ENCODE peak calls at places on chromosomes 2 and 18, in eight cellular contexts. M, N, Q, C, H, U, Y and I are unnamed samples.

GRCh38 chr2:45925636-45926350 is 274.3 kb downstream of the PRKCE start:
- DNase-seq in M (no peak), N (no peak), Q (peak), C (no peak), H (no peak), U (peak), Y (no peak), I (no peak)

GRCh38 chr2:11602563-11603182 is 67.3 kb downstream of the NTSR2 start:
- DNase-seq in M (no peak), N (no peak), Q (no peak), C (no peak), H (no peak), U (no peak), Y (no peak), I (no peak)

GRCh38 chr18:73688851-73689659 is 458.6 kb downstream of the FBXO15 start:
- DNase-seq in M (no peak), N (no peak), Q (peak), C (no peak), H (no peak), U (peak), Y (no peak), I (peak)

GRCh38 chr18:11324956-11325873 is 175.8 kb upstream of the PIEZO2 start:
- DNase-seq in M (no peak), N (no peak), Q (no peak), C (no peak), H (no peak), U (no peak), Y (no peak), I (no peak)

GRCh38 chr2:136098441-136098840 is 19.5 kb downstream of the CXCR4 start:
- DNase-seq in M (no peak), N (peak), Q (no peak), C (no peak), H (no peak), U (no peak), Y (no peak), I (no peak)

GRCh38 chr2:171553236-171553635 is 31.0 kb downstream of the CYBRD1 start:
- DNase-seq in M (no peak), N (no peak), Q (no peak), C (no peak), H (no peak), U (no peak), Y (no peak), I (no peak)

GRCh38 chr2:144407262-144407661 is 112.7 kb downstream of the ZEB2 start:
- DNase-seq in M (no peak), N (no peak), Q (no peak), C (no peak), H (no peak), U (no peak), Y (no peak), I (no peak)

GRCh38 chr2:40041983-40042382 is 262.9 kb upstream of the THUMPD2 start:
- DNase-seq in M (no peak), N (peak), Q (no peak), C (no peak), H (no peak), U (no peak), Y (peak), I (no peak)

GRCh38 chr2:96546321-96546720 is 9.8 kb downstream of the ARID5A start:
- DNase-seq in M (peak), N (no peak), Q (peak), C (no peak), H (no peak), U (no peak), Y (no peak), I (no peak)

GRCh38 chr2:165691615-165692014 is 102.4 kb downstream of the GALNT3 start:
- DNase-seq in M (no peak), N (no peak), Q (peak), C (no peak), H (no peak), U (no peak), Y (no peak), I (no peak)

GRCh38 chr2:204234879-204235278 is 298.3 kb downstream of the ICOS start:
- DNase-seq in M (no peak), N (no peak), Q (no peak), C (no peak), H (no peak), U (no peak), Y (no peak), I (no peak)

GRCh38 chr18:31583185-31583854 is 8.4 kb upstream of the TTR start:
- DNase-seq in M (no peak), N (no peak), Q (no peak), C (no peak), H (no peak), U (no peak), Y (no peak), I (no peak)

GRCh38 chr2:42786561-42787345 is 5.6 kb downstream of the HAAO start:
- DNase-seq in M (no peak), N (no peak), Q (peak), C (no peak), H (no peak), U (no peak), Y (no peak), I (no peak)

GRCh38 chr2:219851801-219852481 is 224.5 kb downstream of the SLC4A3 start:
- DNase-seq in M (no peak), N (no peak), Q (peak), C (no peak), H (no peak), U (no peak), Y (peak), I (no peak)

GRCh38 chr2:234326694-234327093 is 170.2 kb downstream of the ARL4C start:
- DNase-seq in M (no peak), N (no peak), Q (no peak), C (no peak), H (no peak), U (no peak), Y (no peak), I (no peak)

GRCh38 chr2:182173944-182174622 is 188.4 kb downstream of the PPP1R1C start:
- DNase-seq in M (no peak), N (no peak), Q (peak), C (no peak), H (no peak), U (no peak), Y (no peak), I (no peak)

GRCh38 chr18:79926306-79926705 is 25.1 kb downstream of the SLC66A2 start:
- DNase-seq in M (peak), N (no peak), Q (peak), C (no peak), H (no peak), U (no peak), Y (no peak), I (no peak)

GRCh38 chr2:200860092-200860795 is 4.2 kb downstream of the CLK1 start:
- DNase-seq in M (no peak), N (no peak), Q (no peak), C (no peak), H (peak), U (no peak), Y (no peak), I (no peak)

GRCh38 chr2:167954500-167954899 is 292.9 kb downstream of the STK39 start:
- DNase-seq in M (no peak), N (no peak), Q (no peak), C (no peak), H (no peak), U (no peak), Y (no peak), I (no peak)

GRCh38 chr18:13521418-13521817 is 204.9 kb downstream of the FAM210A start:
- DNase-seq in M (no peak), N (no peak), Q (peak), C (no peak), H (no peak), U (no peak), Y (no peak), I (no peak)

GRCh38 chr2:60641866-60642788 is 88.7 kb upstream of the BCL11A start:
- DNase-seq in M (no peak), N (peak), Q (peak), C (no peak), H (peak), U (peak), Y (peak), I (no peak)

GRCh38 chr18:28961669-28962228 is 784.8 kb upstream of the CDH2 start:
- DNase-seq in M (no peak), N (no peak), Q (peak), C (no peak), H (no peak), U (peak), Y (no peak), I (peak)

GRCh38 chr2:118642501-118642900 is 204.9 kb downstream of the EN1 start:
- DNase-seq in M (no peak), N (no peak), Q (no peak), C (no peak), H (no peak), U (no peak), Y (no peak), I (no peak)

GRCh38 chr2:102439065-102439695 is 16.2 kb downstream of the IL18RAP start:
- DNase-seq in M (no peak), N (no peak), Q (no peak), C (no peak), H (no peak), U (peak), Y (no peak), I (peak)

GRCh38 chr2:120260736-120261135 is 8.1 kb downstream of the RALB start:
- DNase-seq in M (no peak), N (no peak), Q (no peak), C (no peak), H (no peak), U (no peak), Y (no peak), I (no peak)

GRCh38 chr2:179412116-179412515 is 147.5 kb upstream of the SESTD1 start:
- DNase-seq in M (no peak), N (no peak), Q (no peak), C (no peak), H (no peak), U (no peak), Y (no peak), I (no peak)

GRCh38 chr2:239805043-239805329 is 220.2 kb downstream of the NDUFA10 start:
- DNase-seq in M (no peak), N (no peak), Q (peak), C (no peak), H (no peak), U (no peak), Y (no peak), I (no peak)

GRCh38 chr2:136246086-136246669 is 128.2 kb upstream of the CXCR4 start:
- DNase-seq in M (peak), N (peak), Q (peak), C (peak), H (peak), U (peak), Y (peak), I (no peak)

GRCh38 chr18:54209471-54210180 is 14.8 kb downstream of the MBD2 start:
- DNase-seq in M (no peak), N (no peak), Q (no peak), C (no peak), H (no peak), U (no peak), Y (no peak), I (no peak)
- H3K27ac ChIP-seq in M (peak), N (no peak), Q (no peak), C (no peak), H (no peak), U (no peak), Y (peak), I (peak)

DNA sequence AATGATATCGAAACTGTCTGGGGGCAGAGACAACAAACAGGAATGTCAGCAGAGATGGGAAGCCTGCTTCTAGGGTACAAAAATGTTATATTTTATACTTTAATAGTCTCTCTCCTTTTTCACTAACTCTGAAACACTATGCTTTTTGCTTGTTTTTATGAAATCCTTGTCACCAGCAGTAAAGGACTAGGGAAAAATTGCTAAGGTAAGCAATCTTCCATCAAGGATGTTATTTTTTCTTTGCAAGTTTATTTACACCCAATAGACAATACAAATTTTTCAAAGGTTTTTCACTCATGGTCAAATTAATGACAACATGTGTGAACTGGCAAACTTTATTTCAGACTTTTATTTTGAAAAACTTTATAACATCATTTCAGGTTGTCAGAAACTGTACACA is 1465.9 kb upstream of the NXPH2 start:
- DNase-seq in M (no peak), N (no peak), Q (no peak), C (no peak), H (no peak), U (no peak), Y (no peak), I (no peak)
- H3K27ac ChIP-seq in M (no peak), N (no peak), Q (no peak), C (no peak), H (no peak), U (no peak), Y (no peak), I (no peak)

DNA sequence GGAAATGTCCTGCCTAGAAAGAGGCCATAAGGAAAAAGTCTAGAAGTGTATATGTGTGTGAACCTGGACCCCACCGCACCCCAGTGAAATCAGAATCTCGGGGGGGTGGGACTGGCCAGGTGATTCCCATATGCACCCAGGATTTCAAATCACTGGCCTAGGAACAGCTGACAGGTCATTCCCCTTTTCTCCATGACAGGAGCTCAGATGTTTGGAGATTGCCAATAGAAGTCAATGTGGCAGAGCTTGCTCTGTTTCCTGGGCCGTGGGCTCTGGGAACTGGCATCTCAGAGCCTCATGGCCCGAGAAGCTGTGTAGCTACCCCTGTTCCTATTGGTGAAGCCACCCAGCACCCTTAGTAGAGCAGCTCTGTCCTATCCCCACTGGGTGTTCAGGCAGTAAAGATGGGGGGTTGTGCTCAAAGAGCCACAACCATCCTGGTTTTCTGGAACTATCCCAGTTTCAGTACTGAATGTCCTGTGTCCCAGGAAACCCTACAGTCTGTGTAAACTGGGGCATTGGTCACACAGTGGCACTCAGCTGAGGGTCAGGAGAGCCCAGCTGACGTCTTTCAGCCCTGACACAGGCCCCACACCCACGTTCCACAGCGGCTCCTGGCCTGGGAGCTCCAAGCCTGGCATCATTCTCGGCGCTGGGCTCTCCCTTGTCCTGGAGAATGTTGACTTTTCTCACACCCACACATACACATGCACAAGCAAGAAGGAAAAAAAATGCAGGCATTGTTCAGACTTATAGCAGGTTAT is 18.9 kb downstream of the GNLY start:
- DNase-seq in M (no peak), N (no peak), Q (no peak), C (peak), H (peak), U (no peak), Y (no peak), I (peak)
- H3K27ac ChIP-seq in M (peak), N (peak), Q (no peak), C (peak), H (peak), U (no peak), Y (no peak), I (no peak)

GRCh38 chr2:176854878-176855277 is 357.7 kb upstream of the HNRNPA3 start:
- DNase-seq in M (no peak), N (no peak), Q (no peak), C (no peak), H (no peak), U (no peak), Y (no peak), I (no peak)

GRCh38 chr2:176856645-176857044 is 355.9 kb upstream of the HNRNPA3 start:
- DNase-seq in M (no peak), N (no peak), Q (no peak), C (no peak), H (no peak), U (no peak), Y (no peak), I (no peak)

GRCh38 chr2:176848844-176849243 is 363.8 kb upstream of the HNRNPA3 start:
- DNase-seq in M (no peak), N (no peak), Q (no peak), C (no peak), H (no peak), U (no peak), Y (no peak), I (no peak)

GRCh38 chr2:176854062-176854461 is 358.5 kb upstream of the HNRNPA3 start:
- DNase-seq in M (no peak), N (no peak), Q (no peak), C (no peak), H (no peak), U (no peak), Y (no peak), I (no peak)

DNA sequence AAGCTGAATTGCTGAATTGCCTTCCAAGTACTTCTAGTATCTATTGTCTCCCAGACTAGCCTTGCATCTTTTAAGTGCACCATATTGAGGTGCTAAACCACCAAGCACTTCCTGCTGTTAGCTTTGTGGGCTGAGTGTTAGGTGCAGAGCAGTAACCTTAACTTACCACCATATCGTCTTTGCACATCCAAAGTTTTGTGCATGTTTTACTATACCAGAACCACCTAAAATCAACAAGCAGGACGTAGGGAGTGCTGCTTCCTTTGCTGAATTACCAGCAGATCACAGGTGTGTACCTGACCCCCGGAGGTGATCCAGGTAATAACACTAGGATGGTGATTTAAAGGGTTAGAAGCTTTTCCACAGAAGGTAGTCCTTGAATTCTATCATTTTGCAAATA is 359.9 kb upstream of the HNRNPA3 start:
- DNase-seq in M (no peak), N (no peak), Q (peak), C (no peak), H (no peak), U (no peak), Y (no peak), I (no peak)
- H3K27ac ChIP-seq in M (peak), N (no peak), Q (no peak), C (no peak), H (no peak), U (no peak), Y (no peak), I (no peak)

GRCh38 chr2:109336296-109336695 is 207.3 kb downstream of the SH3RF3 start:
- DNase-seq in M (no peak), N (no peak), Q (no peak), C (no peak), H (no peak), U (no peak), Y (no peak), I (no peak)

GRCh38 chr2:109333414-109334194 is 204.6 kb downstream of the SH3RF3 start:
- DNase-seq in M (no peak), N (no peak), Q (peak), C (no peak), H (no peak), U (peak), Y (no peak), I (no peak)

GRCh38 chr2:109332880-109333279 is 203.9 kb downstream of the SH3RF3 start:
- DNase-seq in M (no peak), N (no peak), Q (no peak), C (no peak), H (no peak), U (no peak), Y (no peak), I (no peak)

GRCh38 chr2:109337221-109337620 is 208.2 kb downstream of the SH3RF3 start:
- DNase-seq in M (no peak), N (no peak), Q (peak), C (no peak), H (no peak), U (no peak), Y (no peak), I (no peak)

DNA sequence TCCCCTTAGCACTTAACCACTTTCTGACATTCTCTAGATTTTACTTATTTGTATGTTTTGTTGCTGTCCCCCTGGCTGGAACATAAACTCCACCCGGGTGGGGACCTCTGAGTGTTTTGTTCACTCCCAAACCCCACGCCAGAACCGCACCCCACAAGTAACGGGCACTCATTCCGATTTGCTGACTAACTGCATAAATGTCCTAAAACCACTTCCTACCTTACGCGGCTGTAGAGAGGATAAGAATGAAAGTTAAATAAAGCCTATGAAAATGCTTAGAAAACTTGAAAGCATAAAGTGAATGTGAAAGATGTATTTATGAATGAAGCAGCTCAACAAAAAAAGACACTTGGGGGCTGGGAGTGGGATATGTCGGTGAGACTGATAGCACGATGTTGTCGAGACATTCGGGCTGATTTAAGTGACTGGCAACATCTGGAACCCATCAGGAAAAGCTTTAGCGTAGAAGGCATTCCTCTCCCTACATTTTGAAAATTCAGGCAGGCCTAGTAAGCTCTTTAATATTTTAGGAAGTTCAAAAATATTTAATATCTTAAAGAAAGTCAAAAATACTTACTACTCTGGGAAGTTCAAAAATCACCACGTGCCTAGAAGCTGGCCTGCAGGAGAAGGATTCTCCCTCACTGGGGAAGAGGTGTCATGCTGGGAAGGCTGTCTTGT is 206.7 kb downstream of the SH3RF3 start:
- DNase-seq in M (no peak), N (no peak), Q (no peak), C (no peak), H (no peak), U (no peak), Y (no peak), I (no peak)
- H3K27ac ChIP-seq in M (no peak), N (no peak), Q (no peak), C (no peak), H (no peak), U (no peak), Y (no peak), I (no peak)

GRCh38 chr2:133077259-133077822 is 407.3 kb upstream of the LYPD1 start:
- DNase-seq in M (no peak), N (no peak), Q (no peak), C (no peak), H (no peak), U (no peak), Y (no peak), I (no peak)

GRCh38 chr2:133072837-133073694 is 403.1 kb upstream of the LYPD1 start:
- DNase-seq in M (no peak), N (no peak), Q (no peak), C (no peak), H (no peak), U (no peak), Y (no peak), I (no peak)
- H3K27ac ChIP-seq in M (no peak), N (no peak), Q (no peak), C (no peak), H (no peak), U (no peak), Y (no peak), I (no peak)